ENCODE peak calls at places on chromosomes 7 and 10, in ten cellular contexts. B is AG04450, Y is lung, I is colonic mucosa, M is A549, E is gastrocnemius medialis, N is osteoblast, T is HCT116, X is upper lobe of left lung, H is upper lobe of right lung. G is an unnamed sample.

GRCh38 chr10:13239923-13240322 is 5.7 kb upstream of the UCMA start:
- DNase-seq in B (no peak), Y (no peak), I (no peak), M (no peak), E (no peak), N (no peak), T (no peak), X (no peak), H (no peak), G (no peak)

GRCh38 chr7:142508251-142508650 is 241.0 kb upstream of the PRSS1 start:
- DNase-seq in B (no peak), Y (no peak), I (peak; percentile 60), M (no peak), E (no peak), N (peak; percentile 26), T (peak; percentile 54), X (no peak), H (no peak), G (no peak)

GRCh38 chr10:14415676-14416307 is 85.1 kb upstream of the FRMD4A start:
- DNase-seq in B (no peak), Y (no peak), I (no peak), M (no peak), E (no peak), N (no peak), T (no peak), X (no peak), H (no peak), G (no peak)

GRCh38 chr7:44081266-44081748 is 1.0 kb downstream of the POLM start:
- DNase-seq in B (no peak), Y (no peak), I (no peak), M (no peak), E (no peak), N (peak; percentile 59), T (no peak), X (no peak), H (no peak), G (no peak)

GRCh38 chr10:29443745-29444523 is 155.1 kb downstream of the LYZL1 start:
- DNase-seq in B (no peak), Y (no peak), I (no peak), M (peak; percentile 18), E (no peak), N (no peak), T (no peak), X (no peak), H (no peak), G (no peak)

GRCh38 chr7:134616611-134617010 is 30.0 kb upstream of the BPGM start:
- DNase-seq in B (no peak), Y (no peak), I (no peak), M (no peak), E (no peak), N (no peak), T (no peak), X (no peak), H (no peak), G (no peak)

GRCh38 chr7:141558544-141559183 is 7.5 kb downstream of the AGK start:
- DNase-seq in B (no peak), Y (no peak), I (no peak), M (no peak), E (no peak), N (no peak), T (no peak), X (no peak), H (no peak), G (no peak)

GRCh38 chr10:111944331-111944730 is 239.2 kb downstream of the GPAM start:
- DNase-seq in B (no peak), Y (no peak), I (no peak), M (no peak), E (no peak), N (peak; percentile 39), T (no peak), X (peak; percentile 2), H (no peak), G (no peak)

GRCh38 chr10:60041489-60042133 is 135.3 kb upstream of the CCDC6 start:
- DNase-seq in B (no peak), Y (no peak), I (peak; percentile 24), M (no peak), E (no peak), N (no peak), T (no peak), X (no peak), H (no peak), G (no peak)

GRCh38 chr10:60042262-60042661 is 135.9 kb upstream of the CCDC6 start:
- DNase-seq in B (no peak), Y (no peak), I (no peak), M (no peak), E (no peak), N (no peak), T (no peak), X (no peak), H (no peak), G (no peak)

GRCh38 chr10:60043561-60043960 is 137.2 kb upstream of the CCDC6 start:
- DNase-seq in B (no peak), Y (no peak), I (peak; percentile 67), M (no peak), E (no peak), N (no peak), T (no peak), X (no peak), H (no peak), G (no peak)

GRCh38 chr10:60044221-60044620 is 137.9 kb upstream of the CCDC6 start:
- DNase-seq in B (no peak), Y (no peak), I (no peak), M (no peak), E (no peak), N (peak; percentile 85), T (no peak), X (no peak), H (no peak), G (no peak)

DNA sequence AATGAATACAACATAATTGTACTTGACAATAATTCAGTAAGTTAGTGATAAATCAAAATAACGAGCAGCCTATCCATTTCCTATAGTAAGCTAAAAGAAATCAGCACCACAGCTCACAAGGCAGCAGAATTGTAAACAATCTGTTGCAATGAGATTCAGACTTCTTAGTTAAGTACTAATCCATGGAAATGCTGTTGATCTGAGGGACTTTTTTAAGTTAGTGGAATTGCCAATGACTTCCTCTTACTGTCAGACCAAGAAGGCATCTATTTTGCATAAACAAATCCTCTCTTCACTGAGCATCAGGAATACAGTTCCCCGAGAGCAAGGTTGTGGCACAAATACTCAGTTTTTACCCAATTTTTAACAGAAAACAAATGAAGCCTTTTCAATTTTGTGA is 136.6 kb upstream of the CCDC6 start:
- DNase-seq in B (no peak), Y (no peak), I (no peak), M (no peak), E (no peak), N (no peak), T (no peak), X (no peak), H (no peak), G (no peak)
- H3K27ac ChIP-seq in B (no peak overlapping the region), Y (no peak overlapping the region), I (peak overlapping the region; percentile 53), M (no peak overlapping the region), E (no peak overlapping the region), N (no peak overlapping the region), T (no peak overlapping the region), X (no peak overlapping the region), H (no peak overlapping the region), G (no peak overlapping the region)

GRCh38 chr7:138979988-138980574 is 1.1 kb downstream of the KIAA1549 start:
- DNase-seq in B (no peak), Y (no peak), I (no peak), M (no peak), E (no peak), N (no peak), T (no peak), X (no peak), H (no peak), G (no peak)

GRCh38 chr7:138978541-138979184 is 2.5 kb downstream of the KIAA1549 start:
- DNase-seq in B (no peak), Y (no peak), I (no peak), M (no peak), E (no peak), N (no peak), T (no peak), X (no peak), H (no peak), G (no peak)

GRCh38 chr7:138981332-138982203 is at the start of gene KIAA1549:
- DNase-seq in B (no peak), Y (peak; percentile 41), I (peak; percentile 61), M (peak; percentile 72), E (no peak), N (peak; percentile 99), T (peak; percentile 12), X (peak; percentile 95), H (peak; percentile 86), G (peak; percentile 74)

GRCh38 chr7:138980575-138981285 is 459 bp downstream of the KIAA1549 start:
- DNase-seq in B (no peak), Y (no peak), I (no peak), M (no peak), E (no peak), N (no peak), T (no peak), X (no peak), H (no peak), G (peak; percentile 29)

DNA sequence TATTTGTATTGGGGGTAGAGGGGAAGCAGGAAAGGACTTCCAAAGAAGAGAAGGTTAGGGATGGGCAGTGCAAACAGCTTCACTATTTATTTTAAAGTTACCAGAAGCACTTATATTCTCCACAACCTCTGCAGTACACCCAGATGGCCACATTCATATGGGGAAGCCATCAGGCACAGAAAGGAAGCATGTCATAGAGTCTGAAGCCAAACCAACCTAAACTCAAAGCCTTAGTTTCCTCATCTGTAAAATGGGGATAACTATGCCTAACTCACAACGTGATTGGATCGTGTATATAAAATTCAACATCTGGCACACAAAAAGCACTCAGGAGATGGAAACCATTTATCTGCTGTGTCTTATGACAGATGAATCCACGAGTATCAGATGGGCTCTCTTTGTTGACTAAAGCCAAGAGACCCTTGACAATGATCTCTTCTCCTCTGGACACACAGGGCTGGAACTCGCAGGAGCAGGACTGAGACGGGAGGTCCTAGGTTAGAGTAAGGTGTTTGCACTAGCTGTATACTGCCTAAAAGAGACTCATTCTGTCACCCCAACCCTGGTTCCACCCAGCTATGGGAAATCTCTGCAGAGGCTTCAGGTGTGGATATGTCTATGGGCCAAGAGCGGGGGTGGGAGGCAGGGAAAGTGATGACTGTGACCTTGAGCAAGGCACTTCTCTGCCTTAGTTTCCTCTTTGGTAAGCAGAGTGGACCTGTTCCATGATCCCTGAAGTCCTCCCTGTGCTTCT is 1.8 kb downstream of the KIAA1549 start:
- DNase-seq in B (no peak), Y (no peak), I (no peak), M (peak; percentile 43), E (no peak), N (peak; percentile 91), T (peak; percentile 10), X (no peak), H (no peak), G (no peak)
- TF ChIP-seq CTCF in B (peak; percentile 34), Y (no peak), I (no peak), M (no peak), E (no peak), N (peak; percentile 19), T (no peak), X (peak; percentile 27), H (no peak), G (peak; percentile 16)

DNA sequence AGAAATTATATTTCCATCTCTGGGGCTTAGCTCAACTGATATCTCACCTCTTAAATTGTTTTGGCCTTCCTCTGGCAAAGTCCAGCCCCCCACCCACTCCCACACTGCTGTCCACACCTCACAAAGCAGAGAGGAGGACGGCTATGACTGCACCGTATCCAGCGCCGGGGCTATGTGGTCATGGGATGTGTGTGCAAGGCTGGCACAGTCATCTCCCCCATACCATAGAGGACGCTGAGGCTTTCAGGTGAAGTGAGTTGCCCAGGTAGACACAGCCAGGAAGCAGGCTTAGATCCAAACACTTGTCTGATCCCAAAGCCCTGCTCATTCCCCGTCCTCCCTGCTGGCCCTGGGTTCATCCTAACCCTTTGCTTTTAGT is 80.2 kb downstream of the GRK5 start:
- DNase-seq in B (no peak), Y (no peak), I (no peak), M (no peak), E (no peak), N (no peak), T (no peak), X (no peak), H (no peak), G (no peak)
- H3K27ac ChIP-seq in B (no peak overlapping the region), Y (no peak overlapping the region), I (no peak overlapping the region), M (no peak overlapping the region), E (peak overlapping the region; percentile 51), N (no peak overlapping the region), T (no peak overlapping the region), X (peak overlapping the region; percentile 83), H (peak overlapping the region; percentile 51), G (no peak overlapping the region)

GRCh38 chr7:26081627-26082026 is 70.4 kb upstream of the NFE2L3 start:
- DNase-seq in B (no peak), Y (no peak), I (peak; percentile 44), M (no peak), E (no peak), N (no peak), T (no peak), X (no peak), H (no peak), G (no peak)
- TF ChIP-seq CTCF in B (no peak), Y (no peak), I (no peak), M (no peak), E (no peak), N (no peak), T (no peak), X (no peak), H (no peak), G (no peak)

G was measured in adrenal gland.